ENCODE peak calls at places on chromosomes 4 and X, in ten cellular contexts. T, X, Q, Y, P, W, H, D, C and Z are unnamed samples.

GRCh38 chr4:186079698-186080097 is 10.7 kb downstream of the TLR3 start:
- DNase-seq in Q (no peak), Y (no peak), T (no peak), W (no peak), H (no peak), C (no peak), D (no peak), P (no peak), X (no peak), Z (no peak)

GRCh38 chrX:30637874-30638793 is 15.1 kb upstream of the GK start:
- DNase-seq in X (no peak), Y (no peak), Q (no peak), T (no peak), W (no peak), C (no peak), P (no peak), H (no peak), D (no peak), Z (no peak)

GRCh38 chr4:186651624-186652023 is 72.0 kb downstream of the FAT1 start:
- DNase-seq in C (no peak), T (peak; percentile 59), P (peak; percentile 85), X (no peak), Q (peak; percentile 29), W (peak; percentile 82), H (peak; percentile 37), Y (peak; percentile 21), D (peak; percentile 79), Z (peak; percentile 51)

GRCh38 chr4:152991361-152991760 is 55.2 kb downstream of the FHDC1 start:
- DNase-seq in C (no peak), W (no peak), T (no peak), Y (no peak), D (no peak), H (no peak), P (no peak), X (no peak), Q (no peak), Z (no peak)

GRCh38 chrX:117985241-117985640 is 131.4 kb downstream of the KLHL13 start:
- DNase-seq in W (peak; percentile 40), P (no peak), X (no peak), C (no peak), Q (no peak), D (no peak), H (peak; percentile 42), Y (no peak), T (peak; percentile 6), Z (no peak)

GRCh38 chr4:43008793-43009192 is 116.3 kb downstream of the GRXCR1 start:
- DNase-seq in H (no peak), X (no peak), C (no peak), P (no peak), W (no peak), Y (no peak), T (no peak), Q (no peak), D (no peak), Z (no peak)

GRCh38 chr4:84594724-84595123 is 11.8 kb downstream of the CDS1 start:
- DNase-seq in C (no peak), D (no peak), Q (no peak), X (no peak), W (no peak), H (no peak), T (no peak), P (no peak), Y (no peak), Z (no peak)

GRCh38 chrX:150767475-150768131 is 74.4 kb downstream of the MTMR1 start:
- DNase-seq in C (no peak), X (no peak), Y (peak; percentile 91), W (no peak), D (peak; percentile 74), H (no peak), P (no peak), T (no peak), Q (peak; percentile 95), Z (peak; percentile 57)

GRCh38 chrX:151552721-151553120 is 10.8 kb upstream of the PASD1 start:
- DNase-seq in D (no peak), H (no peak), W (no peak), T (no peak), Y (no peak), X (no peak), P (no peak), C (no peak), Q (no peak), Z (no peak)

GRCh38 chr4:8188743-8189550 is 10.1 kb upstream of the SH3TC1 start:
- DNase-seq in P (no peak), T (no peak), D (no peak), X (no peak), C (no peak), H (no peak), Q (peak; percentile 71), Y (peak; percentile 29), W (no peak), Z (no peak)

GRCh38 chr4:102246416-102246815 is 98.9 kb downstream of the SLC39A8 start:
- DNase-seq in H (no peak), X (no peak), C (no peak), P (no peak), W (no peak), D (no peak), Y (no peak), Q (no peak), T (no peak), Z (no peak)

GRCh38 chr4:75633846-75634245 is 3.5 kb upstream of the CDKL2 start:
- DNase-seq in D (peak; percentile 67), T (no peak), P (no peak), Q (peak; percentile 42), C (no peak), W (no peak), X (no peak), H (no peak), Y (peak; percentile 29), Z (peak; percentile 70)

GRCh38 chr4:177728361-177729152 is 286.3 kb upstream of the AGA start:
- DNase-seq in Q (no peak), C (no peak), Y (no peak), X (peak; percentile 89), W (no peak), H (peak; percentile 32), P (no peak), T (peak; percentile 45), D (no peak), Z (no peak)

GRCh38 chrX:12434493-12434892 is 296.2 kb downstream of the FRMPD4 start:
- DNase-seq in Y (no peak), Q (no peak), C (no peak), X (no peak), T (no peak), H (no peak), D (no peak), P (no peak), W (no peak), Z (no peak)
- TF ChIP-seq CTCF in Y (no peak), Q (no peak), C (no peak), X (no peak), T (no peak), H (no peak), D (no peak), P (no peak), W (no peak), Z (no peak)

GRCh38 chrX:10564484-10564883 is 55.9 kb downstream of the MID1 start:
- DNase-seq in D (no peak), W (no peak), Y (no peak), X (no peak), H (no peak), T (no peak), C (no peak), P (no peak), Q (no peak), Z (no peak)
- H3K4me3 ChIP-seq in D (no peak overlapping the region), W (no peak overlapping the region), Y (no peak overlapping the region), X (no peak overlapping the region), H (no peak overlapping the region), T (no peak overlapping the region), C (no peak overlapping the region), P (no peak overlapping the region), Q (no peak overlapping the region), Z (no peak overlapping the region)

DNA sequence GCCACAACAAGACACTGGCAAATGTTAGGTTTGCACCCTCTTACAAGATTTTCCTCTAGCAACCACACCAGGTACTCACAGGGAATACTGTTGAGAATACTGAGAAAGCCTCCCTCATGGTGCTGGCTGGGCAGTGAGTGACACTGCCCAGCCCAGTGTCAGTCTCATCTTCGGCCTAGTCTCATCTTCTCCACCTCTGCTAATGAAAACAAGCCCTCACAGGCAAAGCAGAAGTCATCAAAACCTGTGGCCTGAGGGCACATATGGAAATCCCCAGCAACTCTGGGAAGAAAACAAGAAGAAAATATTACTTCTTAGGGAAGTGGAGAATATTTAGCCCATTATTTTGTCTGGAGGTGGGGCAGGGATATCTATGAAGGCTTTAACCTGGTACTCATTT is 7.9 kb upstream of the ADAM29 start:
- DNase-seq in X (no peak), C (no peak), Y (no peak), D (no peak), P (no peak), W (no peak), T (no peak), H (no peak), Q (no peak), Z (no peak)
- TF ChIP-seq CTCF in X (no peak), C (no peak), Y (no peak), D (no peak), P (no peak), W (no peak), T (no peak), H (no peak), Q (no peak), Z (no peak)

GRCh38 chr4:6565691-6566431 is 9.1 kb upstream of the MAN2B2 start:
- DNase-seq in P (no peak), D (no peak), X (no peak), Y (no peak), T (no peak), H (no peak), W (no peak), C (no peak), Q (no peak), Z (no peak)

GRCh38 chr4:6561706-6562371 is 13.2 kb upstream of the MAN2B2 start:
- DNase-seq in C (no peak), Q (no peak), Y (no peak), H (no peak), W (no peak), X (no peak), P (no peak), D (no peak), T (no peak), Z (no peak)

GRCh38 chr4:6562931-6563901 is 11.8 kb upstream of the MAN2B2 start:
- DNase-seq in Q (peak; percentile 7), C (no peak), D (peak; percentile 11), T (no peak), H (peak; percentile 36), W (peak; percentile 61), P (no peak), Y (no peak), X (no peak), Z (no peak)

GRCh38 chr4:6566582-6567190 is 8.3 kb upstream of the MAN2B2 start:
- DNase-seq in H (no peak), D (no peak), C (no peak), P (no peak), T (no peak), Y (no peak), W (no peak), Q (no peak), X (no peak), Z (no peak)

DNA sequence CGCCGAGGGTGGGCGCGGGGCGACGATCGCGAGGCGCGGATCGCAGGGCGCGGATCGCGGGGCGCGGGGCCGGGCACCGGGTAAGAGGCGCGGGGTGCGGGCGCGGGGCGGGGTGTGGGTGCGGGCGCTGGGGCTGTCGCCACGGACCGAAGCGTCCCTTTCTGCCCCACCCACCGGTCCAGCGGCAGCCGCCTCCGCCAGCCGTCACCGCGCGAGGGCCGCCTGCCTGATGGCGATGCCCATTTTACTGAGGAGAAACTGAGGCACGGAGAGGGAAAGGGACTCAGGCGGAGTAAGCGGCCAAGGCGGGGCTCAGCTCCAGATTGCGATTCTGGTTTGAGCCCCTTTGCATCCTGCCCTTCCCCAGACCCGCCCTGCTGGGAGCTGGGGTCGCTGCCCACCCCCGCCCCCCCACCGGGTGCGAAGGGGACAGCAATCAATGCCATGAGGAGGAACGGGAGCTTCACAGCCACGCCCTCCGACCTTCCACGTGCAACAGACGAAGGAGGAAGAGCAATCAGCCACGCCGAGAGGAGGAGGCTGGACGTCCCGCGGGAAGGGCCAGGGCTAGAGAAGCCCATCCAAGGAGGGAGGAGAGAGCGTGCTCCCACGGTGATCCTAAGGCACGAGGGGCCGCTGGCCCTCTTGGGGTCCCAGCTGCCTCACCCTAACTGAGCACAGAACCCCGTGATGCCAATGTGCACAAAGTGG is 10.9 kb upstream of the MAN2B2 start:
- DNase-seq in Q (no peak), P (no peak), C (no peak), X (no peak), H (no peak), Y (no peak), D (no peak), T (no peak), W (no peak), Z (no peak)
- H3K4me3 ChIP-seq in Q (peak overlapping the region; percentile 10), P (peak overlapping the region; percentile 47), C (no peak overlapping the region), X (no peak overlapping the region), H (no peak overlapping the region), Y (no peak overlapping the region), D (no peak overlapping the region), T (peak overlapping the region; percentile 56), W (peak overlapping the region; percentile 34), Z (peak overlapping the region; percentile 23)